ENCODE peak calls at places on chromosomes 7 and 10, in ten cellular contexts. K, B, T, V, I, L, Z, H, D and G are unnamed samples.

GRCh38 chr10:16787361-16787791 is 29.8 kb downstream of the RSU1 start:
- DNase-seq in T (no peak), H (no peak), D (no peak), V (no peak), B (no peak), Z (no peak), K (no peak), I (no peak), L (no peak), G (no peak)

GRCh38 chr10:94299417-94299816 is 63.3 kb downstream of the NOC3L start:
- DNase-seq in L (no peak), D (no peak), K (no peak), T (no peak), V (peak; percentile 64), B (no peak), Z (peak; percentile 62), I (no peak), H (no peak), G (peak; percentile 68)

GRCh38 chr7:75776295-75776971 is 4.4 kb upstream of the CCL26 start:
- DNase-seq in H (no peak), V (peak; percentile 94), Z (no peak), K (no peak), I (no peak), T (no peak), B (no peak), D (no peak), L (no peak), G (peak; percentile 70)

GRCh38 chr7:42219447-42219846 is 17.6 kb downstream of the GLI3 start:
- DNase-seq in K (no peak), T (no peak), Z (no peak), D (no peak), B (peak; percentile 19), I (no peak), V (no peak), L (no peak), H (no peak), G (no peak)

GRCh38 chr7:90727412-90727811 is 131.3 kb downstream of the CDK14 start:
- DNase-seq in I (no peak), B (no peak), L (no peak), T (no peak), Z (no peak), K (no peak), V (no peak), H (no peak), D (no peak), G (no peak)

GRCh38 chr7:132435016-132435990 is 141.0 kb downstream of the PLXNA4 start:
- DNase-seq in I (no peak), D (no peak), K (no peak), B (no peak), V (no peak), Z (no peak), T (peak; percentile 40), L (no peak), H (no peak), G (no peak)

GRCh38 chr7:111132833-111133232 is 41.9 kb downstream of the LRRN3 start:
- DNase-seq in B (no peak), I (no peak), V (peak; percentile 59), T (no peak), H (no peak), K (no peak), L (no peak), D (no peak), Z (no peak), G (no peak)

GRCh38 chr7:33692956-33693355 is 212.4 kb upstream of the BMPER start:
- DNase-seq in T (no peak), D (no peak), I (no peak), K (no peak), Z (no peak), B (no peak), L (no peak), V (peak; percentile 62), H (no peak), G (peak; percentile 73)

GRCh38 chr7:151873402-151873965 is 3.4 kb downstream of the PRKAG2 start:
- DNase-seq in L (no peak), K (no peak), Z (no peak), D (no peak), B (peak; percentile 48), H (peak; percentile 46), I (no peak), V (no peak), T (no peak), G (no peak)

DNA sequence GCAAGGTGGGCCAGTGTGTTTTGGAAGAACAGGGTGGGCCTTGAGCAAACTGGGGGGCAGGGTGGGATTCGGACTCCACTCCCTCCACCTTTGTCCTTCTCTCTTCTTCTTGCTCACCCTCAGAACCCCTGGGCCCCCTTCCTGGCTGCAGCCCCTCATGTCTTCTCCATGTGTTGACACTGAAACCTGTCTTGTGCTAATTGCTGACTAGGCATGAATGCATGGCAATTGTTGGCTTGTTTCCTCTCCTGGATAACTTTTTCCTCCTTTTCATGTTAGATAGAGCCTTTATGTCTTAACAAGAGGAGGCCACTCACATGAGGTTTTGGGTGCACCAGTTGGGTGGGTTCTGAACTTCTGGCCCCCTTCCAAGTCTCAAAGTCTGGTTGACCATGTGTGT is 181.6 kb upstream of the MKI67 start:
- DNase-seq in H (no peak), Z (no peak), L (no peak), B (no peak), I (no peak), D (no peak), V (no peak), T (no peak), K (no peak), G (no peak)
- H3K9me3 ChIP-seq in H (no peaks in the 10 kb centered on the region), Z (no peaks in the 10 kb centered on the region), L (no peaks in the 10 kb centered on the region), B (no peaks in the 10 kb centered on the region), I (no peaks in the 10 kb centered on the region), D (no peaks in the 10 kb centered on the region), V (no peaks in the 10 kb centered on the region), T (no peaks in the 10 kb centered on the region), K (no peaks in the 10 kb centered on the region), G (no peaks in the 10 kb centered on the region)

GRCh38 chr10:107011113-107011512 is 153.4 kb downstream of the SORCS1 start:
- DNase-seq in H (no peak), I (no peak), T (peak; percentile 24), K (no peak), Z (no peak), D (no peak), V (no peak), L (no peak), B (no peak), G (no peak)
- TF ChIP-seq CTCF in H (peak; percentile 17), I (no peak), T (peak; percentile 40), K (no peak), Z (peak; percentile 18), D (peak; percentile 19), V (peak; percentile 24), L (no peak), B (no peak), G (no peak)

DNA sequence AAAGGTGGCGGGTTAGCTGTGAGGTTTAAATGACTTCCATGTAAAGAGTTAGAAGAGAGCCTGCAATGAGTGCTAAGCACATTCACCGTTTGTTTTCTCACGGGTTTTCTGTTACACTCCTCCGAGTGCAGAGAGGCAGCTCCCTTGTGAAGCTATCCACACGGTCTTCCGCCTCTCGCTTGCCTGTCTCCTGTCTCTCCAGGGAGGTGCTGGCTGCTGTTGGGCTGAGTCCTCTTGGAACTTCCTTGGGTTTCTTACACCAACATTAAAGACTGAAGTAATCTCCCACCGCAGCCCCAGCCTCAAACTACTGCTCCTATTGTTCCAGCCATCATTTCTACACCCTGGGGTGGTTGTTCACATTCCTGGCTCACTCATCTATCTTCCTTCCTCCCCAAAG is 14.3 kb downstream of the ESYT2 start:
- DNase-seq in H (no peak), B (no peak), T (peak; percentile 33), Z (no peak), V (no peak), L (no peak), K (no peak), D (no peak), I (no peak), G (peak; percentile 74)
- H3K4me3 ChIP-seq in H (no peak overlapping the region), B (no peak overlapping the region), T (no peak overlapping the region), Z (no peak overlapping the region), V (no peak overlapping the region), L (no peak overlapping the region), K (no peak overlapping the region), D (no peak overlapping the region), I (no peak overlapping the region), G (no peak overlapping the region)

GRCh38 chr10:115606727-115607126 is 513.6 kb downstream of the ATRNL1 start:
- DNase-seq in H (no peak), B (no peak), L (no peak), Z (no peak), K (no peak), I (no peak), D (no peak), V (no peak), T (no peak), G (no peak)

GRCh38 chr10:115604627-115605026 is 511.5 kb downstream of the ATRNL1 start:
- DNase-seq in T (no peak), V (no peak), K (no peak), D (no peak), H (no peak), B (no peak), Z (no peak), L (no peak), I (no peak), G (no peak)

GRCh38 chr10:115606081-115606480 is 512.9 kb downstream of the ATRNL1 start:
- DNase-seq in D (no peak), H (no peak), V (no peak), T (no peak), L (no peak), Z (no peak), K (no peak), B (no peak), I (no peak), G (no peak)
- H3K9me3 ChIP-seq in D (no peaks in the 10 kb centered on the region), H (no peaks in the 10 kb centered on the region), V (no peaks in the 10 kb centered on the region), T (no peaks in the 10 kb centered on the region), L (no peaks in the 10 kb centered on the region), Z (no peaks in the 10 kb centered on the region), K (no peaks in the 10 kb centered on the region), B (no peaks in the 10 kb centered on the region), I (no peaks in the 10 kb centered on the region), G (no peaks in the 10 kb centered on the region)

DNA sequence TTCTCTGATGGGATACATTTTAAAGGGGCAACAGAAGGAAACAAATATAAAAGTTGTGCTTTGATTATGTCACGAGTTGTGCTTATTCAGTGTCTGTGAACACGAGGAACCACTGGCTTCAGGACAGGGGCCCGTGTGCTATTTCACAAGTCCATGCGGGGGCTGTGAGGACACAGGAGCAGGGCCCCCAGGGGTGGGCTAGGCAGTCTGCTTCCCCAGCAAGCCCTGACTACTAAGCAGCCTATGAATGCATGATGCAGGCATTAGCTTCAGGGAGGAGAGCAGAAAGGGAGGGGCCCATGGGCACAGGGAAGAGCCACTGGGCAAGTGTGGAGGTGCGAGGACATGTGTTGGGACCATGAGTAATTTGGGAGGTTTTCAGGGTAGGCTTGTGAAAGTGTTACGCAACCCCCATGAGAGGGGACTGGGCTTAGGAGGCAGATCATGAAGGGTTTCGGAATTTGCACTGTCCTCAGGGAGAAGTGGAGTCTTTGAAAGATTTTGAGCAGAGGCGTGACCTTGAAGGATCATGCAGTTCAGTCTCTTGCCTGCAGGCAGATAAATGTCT is 424.9 kb downstream of the CALN1 start:
- DNase-seq in T (no peak), V (no peak), D (no peak), H (no peak), L (no peak), I (no peak), B (no peak), K (no peak), Z (no peak), G (no peak)
- TF ChIP-seq CTCF in T (no peak), V (no peak), D (no peak), H (no peak), L (no peak), I (no peak), B (no peak), K (no peak), Z (no peak), G (no peak)